ENCODE peak calls at places on chromosomes 1 and 21, in six cellular contexts. Z is upper lobe of right lung; L is SW480; R is HL-60; J is ACHN; K is activated CD4-positive, alpha-beta T cell treated with anti-CD3 and anti-CD28 coated beads, Interleukin-2, amount 10 ng/mL, durations not matched to agents 7 days and 5 days. F is an unnamed sample.
A peak's percentile ranks its signal among the peaks of the same experiment; 100 is the strongest.

GRCh38 chr21:27831821-27832569 is 865.1 kb upstream of the ADAMTS5 start:
- DNase-seq in Z (no peak), L (no peak), R (no peak), J (no peak), K (no peak), F (peak; percentile 60)

GRCh38 chr1:3410435-3410915 is 44.0 kb upstream of the ARHGEF16 start:
- DNase-seq in Z (no peak), L (no peak), R (no peak), J (no peak), K (no peak), F (no peak)

GRCh38 chr1:72285074-72285425 is 2.7 kb upstream of the NEGR1 start:
- DNase-seq in Z (no peak), L (no peak), R (no peak), J (peak; percentile 71), K (no peak), F (no peak)

GRCh38 chr1:101150676-101151075 is 86.1 kb upstream of the S1PR1 start:
- DNase-seq in Z (no peak), L (peak; percentile 58), R (no peak), J (no peak), K (no peak), F (peak; percentile 86)

GRCh38 chr21:46411236-46411635 is 47.5 kb upstream of the DIP2A start:
- DNase-seq in Z (no peak), L (no peak), R (no peak), J (no peak), K (no peak), F (no peak)

GRCh38 chr21:29323189-29323588 is 24.5 kb downstream of the BACH1 start:
- DNase-seq in Z (no peak), L (no peak), R (no peak), J (no peak), K (no peak), F (no peak)

GRCh38 chr1:31939484-31940329 is 1.5 kb upstream of the PTP4A2 start:
- DNase-seq in Z (no peak), L (peak; percentile 91), R (peak; percentile 92), J (peak; percentile 93), K (peak; percentile 79), F (peak; percentile 93)

GRCh38 chr1:145926706-145927072 is 595 bp downstream of the RBM8A start:
- DNase-seq in Z (no peak), L (no peak), R (no peak), J (no peak), K (peak; percentile 37), F (peak; percentile 47)

GRCh38 chr1:93703649-93704048 is 22.0 kb upstream of the BCAR3 start:
- DNase-seq in Z (peak; percentile 6), L (peak; percentile 55), R (no peak), J (no peak), K (no peak), F (peak; percentile 74)

GRCh38 chr1:37752583-37753471 is 12.1 kb downstream of the EPHA10 start:
- DNase-seq in Z (peak; percentile 74), L (peak; percentile 46), R (no peak), J (peak; percentile 41), K (no peak), F (peak; percentile 23)

GRCh38 chr1:204623365-204623893 is 62.1 kb downstream of the LRRN2 start:
- DNase-seq in Z (no peak), L (peak; percentile 72), R (no peak), J (peak; percentile 55), K (no peak), F (peak; percentile 66)

GRCh38 chr1:164983023-164983650 is 373.4 kb downstream of the LMX1A start:
- DNase-seq in Z (no peak), L (no peak), R (no peak), J (no peak), K (no peak), F (no peak)

GRCh38 chr1:11178021-11179015 is 10.8 kb upstream of the ANGPTL7 start:
- DNase-seq in Z (no peak), L (no peak), R (no peak), J (no peak), K (no peak), F (no peak)

GRCh38 chr1:194281372-194281771 is 1095.0 kb upstream of the B3GALT2 start:
- DNase-seq in Z (no peak), L (no peak), R (no peak), J (no peak), K (no peak), F (no peak)

GRCh38 chr1:209587778-209588177 is 4.3 kb downstream of the CAMK1G start:
- DNase-seq in Z (no peak), L (peak; percentile 20), R (no peak), J (no peak), K (no peak), F (peak; percentile 97)

GRCh38 chr1:109516872-109517271 is 7.3 kb upstream of the AMIGO1 start:
- DNase-seq in Z (no peak), L (no peak), R (no peak), J (no peak), K (no peak), F (peak; percentile 66)

GRCh38 chr1:205967555-205968335 is 24.5 kb upstream of the SLC26A9 start:
- DNase-seq in Z (no peak), L (no peak), R (no peak), J (no peak), K (no peak), F (peak; percentile 69)

GRCh38 chr1:63128562-63128961 is 193.8 kb upstream of the FOXD3 start:
- DNase-seq in Z (no peak), L (no peak), R (no peak), J (no peak), K (no peak), F (no peak)